ENCODE peak calls at places on chromosomes 5 and 9, in seven cellular contexts. L is NB4; G is choroid plexus epithelial cell; P is tibial artery; S is tibial nerve; N is astrocyte of the cerebellum; Z is CD8-positive, alpha-beta memory T cell. H is an unnamed sample.

GRCh38 chr9:77589046-77589795 is 58.9 kb downstream of the GNA14 start:
- DNase-seq in S (no peak), N (no peak), P (no peak), L (peak; percentile 11), Z (no peak), G (no peak), H (no peak)

GRCh38 chr5:137345396-137345795 is 153.7 kb downstream of the SPOCK1 start:
- DNase-seq in N (no peak), Z (no peak), P (no peak), L (no peak), G (no peak), S (no peak), H (no peak)

GRCh38 chr9:115306860-115307259 is 188.9 kb upstream of the TNC start:
- DNase-seq in S (no peak), N (no peak), Z (no peak), P (no peak), G (peak; percentile 57), L (no peak), H (no peak)

GRCh38 chr9:86069206-86069869 is 30.0 kb downstream of the GOLM1 start:
- DNase-seq in P (no peak), L (peak; percentile 89), G (peak; percentile 12), S (no peak), N (no peak), Z (no peak), H (no peak)

GRCh38 chr9:91992636-91993035 is 42.6 kb upstream of the ROR2 start:
- DNase-seq in L (no peak), P (no peak), S (no peak), Z (no peak), G (peak; percentile 47), N (no peak), H (no peak)

GRCh38 chr5:157072508-157072907 is 13.6 kb upstream of the HAVCR1 start:
- DNase-seq in G (no peak), Z (no peak), N (no peak), S (no peak), L (no peak), P (no peak), H (no peak)

GRCh38 chr5:12343543-12343942 is 439.3 kb upstream of the CTNND2 start:
- DNase-seq in P (no peak), S (no peak), N (no peak), L (no peak), G (no peak), Z (no peak), H (no peak)

GRCh38 chr5:373710-374602 is 52.4 kb downstream of the AHRR start:
- DNase-seq in P (peak; percentile 63), S (no peak), Z (no peak), N (no peak), G (peak; percentile 47), L (peak; percentile 94), H (no peak)

GRCh38 chr5:69030663-69031062 is 63.2 kb upstream of the SLC30A5 start:
- DNase-seq in N (no peak), P (no peak), G (peak; percentile 42), L (no peak), Z (no peak), S (no peak), H (no peak)

GRCh38 chr9:112119225-112120045 is 55.7 kb downstream of the SUSD1 start:
- DNase-seq in S (no peak), P (no peak), L (no peak), Z (no peak), G (peak; percentile 7), N (peak; percentile 40), H (peak; percentile 99)

GRCh38 chr5:1515921-1516571 is 7.7 kb downstream of the LPCAT1 start:
- DNase-seq in S (peak; percentile 10), L (no peak), P (peak; percentile 50), G (peak; percentile 51), Z (peak; percentile 1), N (no peak), H (peak; percentile 86)

GRCh38 chr5:1293997-1294838 is 650 bp downstream of the TERT start:
- DNase-seq in P (peak; percentile 42), G (no peak), N (no peak), L (peak; percentile 66), S (no peak), Z (no peak), H (no peak)

GRCh38 chr5:93930098-93930497 is 188.7 kb upstream of the POU5F2 start:
- DNase-seq in P (no peak), G (no peak), L (peak; percentile 6), S (no peak), Z (no peak), N (no peak), H (no peak)

GRCh38 chr5:134851307-134851923 is 5.6 kb downstream of the C5orf24 start:
- DNase-seq in S (no peak), G (peak; percentile 75), L (peak; percentile 63), P (no peak), N (no peak), Z (no peak), H (no peak)

GRCh38 chr5:76457685-76458491 is 54.8 kb downstream of the IQGAP2 start:
- DNase-seq in S (no peak), Z (no peak), P (no peak), N (no peak), G (no peak), L (peak; percentile 33), H (no peak)

GRCh38 chr5:172504736-172505402 is 50.5 kb upstream of the SH3PXD2B start:
- DNase-seq in P (peak; percentile 51), S (peak; percentile 33), L (no peak), G (no peak), N (no peak), Z (no peak), H (no peak)

GRCh38 chr5:84724683-84725082 is 340.0 kb upstream of the EDIL3 start:
- DNase-seq in L (no peak), N (peak; percentile 80), S (no peak), G (peak; percentile 42), Z (no peak), P (no peak), H (peak; percentile 25)

GRCh38 chr9:18482371-18482770 is 8.4 kb downstream of the ADAMTSL1 start:
- DNase-seq in Z (no peak), P (no peak), S (no peak), N (no peak), G (no peak), L (no peak), H (no peak)

GRCh38 chr9:77422969-77423368 is 225.2 kb downstream of the GNA14 start:
- DNase-seq in L (no peak), P (no peak), N (no peak), G (no peak), Z (no peak), S (no peak), H (no peak)

GRCh38 chr5:178113841-178114324 is 551 bp downstream of the N4BP3 start:
- DNase-seq in Z (no peak), N (no peak), L (peak; percentile 23), P (no peak), G (no peak), S (no peak), H (no peak)

GRCh38 chr5:141510850-141511718 is 22.2 kb downstream of the PCDHGC5 start:
- DNase-seq in S (no peak), N (no peak), G (no peak), L (peak; percentile 24), Z (no peak), P (no peak), H (no peak)

GRCh38 chr5:141510160-141510559 is 21.3 kb downstream of the PCDHGC5 start:
- DNase-seq in L (peak; percentile 12), S (no peak), N (no peak), Z (no peak), G (no peak), P (no peak), H (no peak)

GRCh38 chr5:141512390-141513020 is 23.6 kb downstream of the PCDHGC5 start:
- DNase-seq in G (peak; percentile 81), P (peak; percentile 92), Z (peak; percentile 81), N (no peak), L (peak; percentile 70), S (peak; percentile 68), H (no peak)

GRCh38 chr5:141513021-141513626 is 24.2 kb downstream of the PCDHGC5 start:
- DNase-seq in N (no peak), Z (no peak), P (peak; percentile 76), G (peak; percentile 64), S (no peak), L (peak; percentile 16), H (no peak)

GRCh38 chr5:141511771-141512325 is 23.0 kb downstream of the PCDHGC5 start:
- DNase-seq in G (no peak), Z (no peak), P (no peak), N (no peak), S (no peak), L (no peak), H (no peak)
- H3K4me3 ChIP-seq in G (no peak overlapping the region), Z (peak overlapping the region; percentile 65), P (no peak overlapping the region), N (no peak overlapping the region), S (no peak overlapping the region), L (no peak overlapping the region), H (no peak overlapping the region)

DNA sequence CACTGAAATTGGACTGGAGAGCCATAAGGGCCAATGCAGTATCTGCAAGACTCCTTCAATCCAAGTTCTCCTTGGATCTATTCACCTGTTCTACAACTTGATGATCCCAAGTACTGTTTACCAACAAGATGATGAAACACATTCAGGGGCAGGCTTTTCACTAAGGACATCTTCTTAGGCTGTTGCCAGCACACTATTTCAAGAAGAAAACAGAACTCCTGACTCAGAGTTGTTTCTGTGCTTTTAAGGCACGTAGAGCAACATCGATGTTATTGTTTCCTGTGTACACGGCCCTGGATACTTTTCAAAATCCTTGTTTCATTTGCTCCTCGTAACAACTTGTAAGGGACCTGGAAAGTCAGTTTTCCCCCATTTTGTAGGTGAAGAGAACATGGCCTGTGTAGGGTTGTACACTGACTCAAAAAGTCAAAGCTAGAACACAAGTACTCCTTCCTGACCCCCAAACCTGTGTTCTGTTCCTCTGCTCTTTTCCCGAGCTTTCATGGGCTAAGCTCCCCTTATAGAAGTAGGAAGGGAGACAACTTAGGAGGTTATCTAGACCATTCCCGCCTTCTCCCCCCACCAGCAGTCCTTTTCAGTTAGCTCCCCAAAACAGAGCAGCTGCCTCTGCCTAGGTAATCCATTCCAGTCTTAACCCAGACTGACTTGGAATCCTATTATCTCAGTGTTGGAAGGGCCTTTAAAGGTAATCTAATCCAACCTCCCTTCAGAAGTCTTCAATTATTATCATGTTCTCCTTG is 5.2 kb upstream of the MGAT1 start:
- DNase-seq in G (peak; percentile 47), S (no peak), Z (no peak), P (no peak), L (no peak), N (no peak), H (no peak)
- H3K4me3 ChIP-seq in G (no peak overlapping the region), S (peak overlapping the region; percentile 65), Z (peak overlapping the region; percentile 87), P (peak overlapping the region; percentile 59), L (peak overlapping the region; percentile 84), N (peak overlapping the region; percentile 76), H (no peak overlapping the region)

GRCh38 chr5:97098864-97099454 is 43.5 kb downstream of the LIX1 start:
- DNase-seq in Z (no peak), S (no peak), L (no peak), N (peak; percentile 12), G (peak; percentile 2), P (no peak), H (no peak)
- H3K4me3 ChIP-seq in Z (no peak overlapping the region), S (peak overlapping the region; percentile 36), L (no peak overlapping the region), N (no peak overlapping the region), G (no peak overlapping the region), P (no peak overlapping the region), H (no peak overlapping the region)

DNA sequence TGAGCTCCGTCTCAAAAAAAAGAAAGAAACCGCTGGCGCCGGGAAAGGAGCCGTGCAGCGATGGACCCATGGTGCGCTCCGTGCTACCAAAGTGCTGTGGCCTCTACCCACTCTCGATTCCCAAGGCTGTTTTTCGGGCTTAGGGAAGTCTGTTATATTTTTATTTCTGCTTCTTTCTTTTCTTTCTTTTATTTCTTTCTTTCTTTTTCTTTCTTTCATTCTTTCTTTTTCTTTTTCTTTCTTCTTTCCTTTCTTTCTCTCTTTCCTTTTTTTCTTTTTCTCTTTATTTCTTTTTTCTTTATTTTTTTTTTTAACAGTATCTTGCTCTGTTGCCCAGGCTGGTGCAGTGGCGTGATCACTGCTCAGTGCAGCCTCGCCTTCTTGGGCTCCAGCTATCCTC is 87.5 kb downstream of the ANXA2R start:
- DNase-seq in S (no peak), P (no peak), N (no peak), L (no peak), Z (no peak), G (no peak), H (no peak)
- H3K4me3 ChIP-seq in S (peak overlapping the region; percentile 58), P (peak overlapping the region; percentile 60), N (peak overlapping the region; percentile 46), L (no peak overlapping the region), Z (peak overlapping the region; percentile 97), G (peak overlapping the region; percentile 71), H (no peak overlapping the region)